ENCODE peak calls at places on chromosomes 2 and 18, in seven cellular contexts. T is substantia nigra; Q is nucleus accumbens; F is sigmoid colon; S is Caco-2; N is IMR-90; O is stimulated activated CD4-positive, alpha-beta T cell treated with anti-CD3 and anti-CD28 coated beads, Interleukin-15, amount 100 ng/mL, for 24 hours. G is an unnamed sample.

GRCh38 chr2:150630587-150631235 is 143.2 kb upstream of the RND3 start:
- DNase-seq in T (no peak), Q (no peak), F (no peak), S (no peak), N (peak; percentile 32), O (no peak), G (peak; percentile 23)

GRCh38 chr2:9939587-9940485 is 11.7 kb upstream of the GRHL1 start:
- DNase-seq in T (no peak), Q (no peak), F (no peak), S (no peak), N (no peak), O (no peak), G (no peak)

GRCh38 chr2:177908182-177908581 is 164.4 kb downstream of the PDE11A start:
- DNase-seq in T (no peak), Q (no peak), F (no peak), S (no peak), N (peak; percentile 2), O (no peak), G (no peak)

GRCh38 chr18:62327977-62328376 is 2.9 kb downstream of the TNFRSF11A start:
- DNase-seq in T (no peak), Q (no peak), F (no peak), S (no peak), N (no peak), O (no peak), G (no peak)

GRCh38 chr2:199543606-199544172 is 86.0 kb upstream of the SATB2 start:
- DNase-seq in T (no peak), Q (no peak), F (no peak), S (no peak), N (no peak), O (no peak), G (no peak)

GRCh38 chr2:88131999-88132368 is 4.1 kb upstream of the FABP1 start:
- DNase-seq in T (no peak), Q (no peak), F (no peak), S (no peak), N (no peak), O (no peak), G (no peak)

GRCh38 chr2:83386559-83386958 is 1072.5 kb downstream of the SUCLG1 start:
- DNase-seq in T (no peak), Q (no peak), F (no peak), S (no peak), N (no peak), O (no peak), G (no peak)

GRCh38 chr18:45752681-45753080 is 28.7 kb downstream of the SLC14A1 start:
- DNase-seq in T (no peak), Q (no peak), F (no peak), S (no peak), N (no peak), O (no peak), G (no peak)

GRCh38 chr2:13638181-13638580 is 921.4 kb downstream of the TRIB2 start:
- DNase-seq in T (no peak), Q (no peak), F (no peak), S (no peak), N (peak; percentile 18), O (no peak), G (no peak)

GRCh38 chr2:240557808-240558207 is at the start of gene ANKMY1:
- DNase-seq in T (no peak), Q (peak; percentile 50), F (peak; percentile 73), S (no peak), N (peak; percentile 67), O (peak; percentile 87), G (no peak)

GRCh38 chr2:134549104-134549503 is 169.7 kb downstream of the TMEM163 start:
- DNase-seq in T (no peak), Q (no peak), F (no peak), S (no peak), N (peak; percentile 45), O (no peak), G (no peak)

GRCh38 chr18:48667276-48668254 is 128.7 kb downstream of the CTIF start:
- DNase-seq in T (no peak), Q (no peak), F (no peak), S (peak; percentile 52), N (peak; percentile 49), O (no peak), G (peak; percentile 35)

GRCh38 chr18:61896118-61896517 is 3.3 kb upstream of the RNF152 start:
- DNase-seq in T (no peak), Q (no peak), F (no peak), S (no peak), N (no peak), O (no peak), G (no peak)

GRCh38 chr2:5060956-5061355 is 631.2 kb upstream of the SOX11 start:
- DNase-seq in T (no peak), Q (no peak), F (no peak), S (no peak), N (no peak), O (no peak), G (no peak)

GRCh38 chr18:49725809-49726514 is 87.4 kb downstream of the ACAA2 start:
- DNase-seq in T (no peak), Q (no peak), F (peak; percentile 91), S (peak; percentile 90), N (peak; percentile 98), O (no peak), G (no peak)

GRCh38 chr2:215059724-215060123 is 78.7 kb downstream of the ABCA12 start:
- DNase-seq in T (no peak), Q (no peak), F (no peak), S (no peak), N (peak; percentile 11), O (no peak), G (no peak)

GRCh38 chr2:178066324-178066723 is 6.3 kb downstream of the PDE11A start:
- DNase-seq in T (no peak), Q (no peak), F (no peak), S (no peak), N (no peak), O (no peak), G (no peak)

GRCh38 chr2:224145751-224146355 is 106.8 kb upstream of the SERPINE2 start:
- DNase-seq in T (no peak), Q (no peak), F (no peak), S (peak; percentile 57), N (peak; percentile 80), O (no peak), G (no peak)

GRCh38 chr2:71935291-71935848 is 212.3 kb downstream of the CYP26B1 start:
- DNase-seq in T (no peak), Q (no peak), F (peak; percentile 91), S (no peak), N (no peak), O (no peak), G (no peak)

GRCh38 chr2:159174759-159175158 is 111.7 kb downstream of the WDSUB1 start:
- DNase-seq in T (no peak), Q (no peak), F (no peak), S (no peak), N (no peak), O (no peak), G (no peak)

GRCh38 chr18:60259052-60259681 is 113.4 kb downstream of the MC4R start:
- DNase-seq in T (no peak), Q (no peak), F (no peak), S (no peak), N (peak; percentile 38), O (no peak), G (no peak)

GRCh38 chr18:1663879-1664705 is 759.4 kb downstream of the ADCYAP1 start:
- DNase-seq in T (no peak), Q (no peak), F (no peak), S (peak; percentile 58), N (no peak), O (peak; percentile 61), G (peak; percentile 21)

GRCh38 chr18:8299054-8299708 is 310.1 kb upstream of the RAB12 start:
- DNase-seq in T (no peak), Q (no peak), F (no peak), S (no peak), N (no peak), O (no peak), G (no peak)

GRCh38 chr2:136175868-136176267 is 57.9 kb upstream of the CXCR4 start:
- DNase-seq in T (no peak), Q (no peak), F (no peak), S (no peak), N (no peak), O (no peak), G (no peak)

GRCh38 chr2:89763254-89763580 is 1071.7 kb downstream of the RPIA start:
- DNase-seq in T (no peak), Q (no peak), F (peak; percentile 65), S (peak; percentile 40), N (no peak), O (no peak), G (peak; percentile 17)

G was measured in HuH-7.